ENCODE peak calls at places on chromosome X, in four cellular contexts. U is A549, G is mucosa of descending colon, I is foreskin fibroblast. W is an unnamed sample.

GRCh38 chrX:38262715-38263620 is 42.3 kb upstream of the SRPX start:
- DNase-seq in U (no peak), I (peak; percentile 58), G (no peak), W (peak; percentile 45)

GRCh38 chrX:119541188-119541587 is 24.0 kb downstream of the STEEP1 start:
- DNase-seq in G (no peak), I (peak; percentile 66), U (peak; percentile 55), W (peak; percentile 75)

GRCh38 chrX:13702390-13702789 is 13.5 kb downstream of the RAB9A start:
- DNase-seq in G (no peak), I (no peak), U (no peak), W (no peak)

GRCh38 chrX:53188763-53189162 is 36.2 kb downstream of the KDM5C start:
- DNase-seq in G (no peak), U (no peak), I (peak; percentile 29), W (no peak)

GRCh38 chrX:7346021-7346420 is 198.1 kb upstream of the PUDP start:
- DNase-seq in G (no peak), I (peak; percentile 57), U (no peak), W (peak; percentile 30)

GRCh38 chrX:9117851-9118250 is 83.9 kb upstream of the FAM9B start:
- DNase-seq in U (no peak), I (peak; percentile 33), G (no peak), W (peak; percentile 22)

GRCh38 chrX:136750364-136750763 is 30.4 kb downstream of the ARHGEF6 start:
- DNase-seq in U (no peak), I (no peak), G (no peak), W (no peak)

GRCh38 chrX:132612990-132613564 is 124.2 kb upstream of the MBNL3 start:
- DNase-seq in U (peak; percentile 23), I (peak; percentile 66), G (peak; percentile 47), W (no peak)

GRCh38 chrX:109475174-109475891 is 6.6 kb downstream of the GUCY2F start:
- DNase-seq in I (peak; percentile 74), U (peak; percentile 54), G (peak; percentile 14), W (peak; percentile 21)

GRCh38 chrX:23662853-23663252 is 4.4 kb upstream of the PRDX4 start:
- DNase-seq in I (peak; percentile 58), U (no peak), G (no peak), W (peak; percentile 65)

GRCh38 chrX:153935326-153935851 is 552 bp upstream of the NAA10 start:
- DNase-seq in G (no peak), I (no peak), U (no peak), W (no peak)

GRCh38 chrX:64204701-64205440 is 637 bp downstream of the AMER1 start:
- DNase-seq in I (peak; percentile 77), G (peak; percentile 59), U (no peak), W (no peak)

GRCh38 chrX:134024686-134025377 is 39.4 kb upstream of the GPC3 start:
- DNase-seq in I (no peak), U (no peak), G (no peak), W (no peak)

GRCh38 chrX:21700289-21700688 is 42.2 kb upstream of the KLHL34 start:
- DNase-seq in U (no peak), G (no peak), I (no peak), W (no peak)

GRCh38 chrX:37786666-37787337 is 6.9 kb downstream of the CYBB start:
- DNase-seq in G (no peak), I (no peak), U (no peak), W (no peak)

GRCh38 chrX:24148535-24149345 is 789 bp upstream of the ZFX start:
- DNase-seq in G (no peak), I (peak; percentile 52), U (peak; percentile 63), W (peak; percentile 51)

GRCh38 chrX:74419861-74420193 is 1.5 kb upstream of the SLC16A2 start:
- DNase-seq in I (peak; percentile 25), U (no peak), G (peak; percentile 20), W (no peak)

GRCh38 chrX:148577711-148578110 is 77.3 kb downstream of the AFF2 start:
- DNase-seq in I (no peak), G (no peak), U (no peak), W (no peak)

GRCh38 chrX:41825796-41826195 is 97.6 kb downstream of the CASK start:
- DNase-seq in I (no peak), U (no peak), G (no peak), W (no peak)

GRCh38 chrX:88603237-88603636 is 143.8 kb upstream of the CPXCR1 start:
- DNase-seq in I (no peak), G (no peak), U (no peak), W (no peak)

GRCh38 chrX:113726009-113726408 is 857.9 kb upstream of the HTR2C start:
- DNase-seq in U (no peak), G (no peak), I (no peak), W (no peak)

DNA sequence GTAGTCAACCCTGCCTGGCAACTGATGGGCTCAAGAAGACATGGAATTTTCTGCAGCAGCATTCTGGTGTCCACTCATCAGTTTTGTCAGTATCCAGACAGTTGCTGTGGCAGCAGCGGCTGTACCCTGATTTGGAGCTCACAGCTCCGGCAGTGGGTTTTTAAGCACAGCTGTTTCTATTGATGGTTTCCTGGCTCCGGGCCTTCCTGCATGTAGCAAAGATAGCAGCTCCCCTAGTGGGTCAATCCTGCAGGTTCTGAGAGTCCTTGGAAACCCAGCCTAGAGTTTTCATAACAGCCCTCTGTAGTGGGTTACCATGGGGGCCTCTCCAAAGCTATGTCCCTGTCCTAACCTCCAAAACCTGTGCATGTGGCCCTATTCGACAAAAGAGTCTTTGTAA is 84.0 kb upstream of the ATP6AP2 start:
- DNase-seq in I (no peak), U (no peak), G (no peak), W (peak; percentile 4)
- TF ChIP-seq CTCF in I (peak; percentile 33), U (no peak), G (no peak), W (peak; percentile 38)

GRCh38 chrX:91414710-91415109 is 19.9 kb upstream of the PABPC5 start:
- DNase-seq in I (no peak), G (no peak), U (no peak), W (no peak)
- TF ChIP-seq CTCF in I (peak; percentile 6), G (no peak), U (no peak), W (no peak)

DNA sequence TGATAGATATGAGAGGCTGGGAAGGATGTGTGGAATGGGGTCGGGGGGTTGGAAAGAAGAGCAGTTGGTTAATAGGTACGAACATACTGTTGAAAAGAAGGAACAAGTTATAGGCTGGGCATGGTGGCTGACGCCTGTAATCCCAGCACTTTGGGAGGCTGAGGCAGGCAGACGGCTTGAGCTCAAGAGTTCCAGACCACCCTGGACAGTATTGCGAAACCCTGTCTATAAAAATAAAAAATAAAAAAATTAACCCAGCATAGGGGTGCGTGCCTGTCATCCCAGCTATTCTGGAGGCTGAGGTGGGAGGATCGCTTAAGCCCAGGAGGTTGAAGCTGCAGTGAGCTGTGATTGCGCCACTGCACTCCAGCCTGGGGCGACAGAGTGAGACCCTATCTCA is 58.5 kb upstream of the NHSL2 start:
- DNase-seq in G (no peak), U (no peak), I (no peak), W (no peak)
- TF ChIP-seq CTCF in G (no peak), U (no peak), I (no peak), W (no peak)

GRCh38 chrX:32483534-32484136 is 727.7 kb downstream of the DMD start:
- DNase-seq in U (no peak), I (no peak), G (no peak), W (no peak)
- TF ChIP-seq CTCF in U (no peak), I (no peak), G (no peak), W (peak; percentile 46)

DNA sequence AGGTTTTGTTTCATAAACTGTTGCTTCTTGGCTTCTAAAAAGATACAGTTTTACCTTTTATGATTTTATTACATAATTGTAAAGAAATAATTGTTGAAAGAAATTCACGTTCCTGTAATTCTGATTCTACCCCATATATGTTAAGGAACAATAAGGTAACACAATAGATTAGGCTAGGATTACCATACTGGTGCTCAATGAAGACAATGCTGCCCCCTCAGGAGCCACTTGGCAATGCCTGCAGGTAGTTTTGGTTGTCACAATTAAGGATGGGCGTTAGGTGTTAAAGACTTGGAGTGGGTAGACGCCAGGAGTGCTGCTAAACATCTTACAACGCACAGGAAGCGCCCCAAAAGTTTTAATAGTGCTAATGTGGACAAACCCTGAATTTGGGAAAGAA is 133.2 kb downstream of the NLGN4X start:
- DNase-seq in I (no peak), G (no peak), U (peak; percentile 0), W (no peak)
- TF ChIP-seq CTCF in I (no peak), G (no peak), U (no peak), W (no peak)

GRCh38 chrX:17376381-17377046 is 1.5 kb downstream of the NHS start:
- DNase-seq in U (peak; percentile 55), G (peak; percentile 29), I (peak; percentile 50), W (no peak)

GRCh38 chrX:17375361-17375630 is 296 bp downstream of the NHS start:
- DNase-seq in I (no peak), G (no peak), U (no peak), W (no peak)

GRCh38 chrX:17373337-17373736 is 1.7 kb upstream of the NHS start:
- DNase-seq in G (no peak), U (no peak), I (no peak), W (no peak)

GRCh38 chrX:17375631-17376380 is 806 bp downstream of the NHS start:
- DNase-seq in U (peak; percentile 48), G (peak; percentile 49), I (peak; percentile 70), W (peak; percentile 32)

DNA sequence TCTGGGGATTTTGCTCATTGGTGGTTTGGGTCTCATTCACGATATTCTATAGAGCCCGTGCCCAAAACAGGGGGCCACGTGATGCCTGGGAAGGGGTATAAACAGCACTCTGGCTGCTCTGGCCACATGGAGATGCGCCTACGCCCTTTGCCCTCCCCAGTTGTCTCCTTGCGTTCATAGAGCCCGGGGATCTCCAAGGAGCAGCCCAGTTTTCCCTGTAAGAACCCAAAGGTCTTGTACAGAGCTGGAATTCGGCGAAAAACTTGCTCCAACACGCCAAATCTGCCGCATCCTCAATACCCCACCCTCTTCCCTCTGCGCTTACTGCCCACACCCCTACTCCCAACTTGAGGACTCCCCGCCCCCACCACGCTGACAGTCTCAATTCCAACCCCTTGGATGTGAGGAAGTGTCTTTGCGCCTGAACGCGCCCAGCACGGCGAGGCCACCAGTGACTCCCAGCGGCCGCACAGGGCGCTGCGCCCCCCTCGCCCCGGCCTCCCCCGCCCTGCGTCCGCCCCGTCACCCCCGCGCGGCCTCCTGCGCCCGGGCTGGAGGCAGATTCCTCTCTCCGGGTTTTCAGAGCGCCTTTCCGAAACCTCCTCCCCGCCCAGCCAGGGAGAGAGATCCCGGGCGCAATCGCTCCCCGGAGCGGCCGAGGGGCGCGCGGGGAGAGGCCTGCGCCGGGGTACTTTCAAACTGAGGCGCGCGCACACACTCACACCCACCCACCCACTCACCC is at the start of gene NHS:
- DNase-seq in I (peak; percentile 90), G (peak; percentile 80), U (peak; percentile 87), W (peak; percentile 60)
- TF ChIP-seq CTCF in I (peak; percentile 21), G (peak; percentile 21), U (peak; percentile 56), W (peak; percentile 66)